ENCODE peak calls at places on chromosome 13, in five cellular contexts. One of them, this sample, is unnamed.

GRCh38 chr13:48496796-48497195 is 36.1 kb downstream of the RCBTB2 start:
- DNase-seq in heart left ventricle: no peak
- DNase-seq in IMR-90: no peak
- DNase-seq in PC-3: no peak
- DNase-seq in endothelial cell of umbilical vein: no peak
- DNase-seq in this sample: no peak

GRCh38 chr13:39401756-39402155 is 201.2 kb downstream of the LHFPL6 start:
- DNase-seq in IMR-90: no peak
- DNase-seq in heart left ventricle: no peak
- DNase-seq in PC-3: no peak
- DNase-seq in endothelial cell of umbilical vein: no peak
- DNase-seq in this sample: no peak

GRCh38 chr13:61695147-61695546 is 279.5 kb upstream of the PCDH20 start:
- DNase-seq in IMR-90: no peak
- DNase-seq in endothelial cell of umbilical vein: no peak
- DNase-seq in PC-3: peak; percentile 46
- DNase-seq in heart left ventricle: no peak
- DNase-seq in this sample: no peak

GRCh38 chr13:113863511-113864302 is at the start of gene GAS6:
- DNase-seq in IMR-90: no peak
- DNase-seq in endothelial cell of umbilical vein: peak; percentile 53
- DNase-seq in PC-3: peak; percentile 39
- DNase-seq in heart left ventricle: peak; percentile 79
- DNase-seq in this sample: peak; percentile 40

GRCh38 chr13:98889419-98890079 is 88.3 kb downstream of the DOCK9 start:
- DNase-seq in IMR-90: no peak
- DNase-seq in heart left ventricle: no peak
- DNase-seq in PC-3: peak; percentile 62
- DNase-seq in endothelial cell of umbilical vein: no peak
- DNase-seq in this sample: no peak

GRCh38 chr13:99657848-99658265 is 156.6 kb downstream of the TM9SF2 start:
- DNase-seq in endothelial cell of umbilical vein: peak; percentile 46
- DNase-seq in heart left ventricle: peak; percentile 27
- DNase-seq in PC-3: no peak
- DNase-seq in IMR-90: no peak
- DNase-seq in this sample: peak; percentile 41

GRCh38 chr13:111006508-111007031 is 91.7 kb upstream of the ANKRD10 start:
- DNase-seq in heart left ventricle: peak; percentile 88
- DNase-seq in PC-3: no peak
- DNase-seq in endothelial cell of umbilical vein: peak; percentile 77
- DNase-seq in IMR-90: peak; percentile 84
- DNase-seq in this sample: no peak

GRCh38 chr13:114043421-114044053 is 69.7 kb upstream of the C13orf46 start:
- DNase-seq in PC-3: no peak
- DNase-seq in IMR-90: peak; percentile 95
- DNase-seq in endothelial cell of umbilical vein: no peak
- DNase-seq in heart left ventricle: peak; percentile 51
- DNase-seq in this sample: no peak

GRCh38 chr13:113158946-113159345 is 498 bp downstream of the PROZ start:
- DNase-seq in IMR-90: no peak
- DNase-seq in endothelial cell of umbilical vein: no peak
- DNase-seq in PC-3: no peak
- DNase-seq in heart left ventricle: no peak
- DNase-seq in this sample: no peak

GRCh38 chr13:107650081-107650701 is 565.1 kb downstream of the LIG4 start:
- DNase-seq in heart left ventricle: peak; percentile 25
- DNase-seq in PC-3: peak; percentile 61
- DNase-seq in IMR-90: peak; percentile 62
- DNase-seq in endothelial cell of umbilical vein: peak; percentile 78
- DNase-seq in this sample: peak; percentile 63

GRCh38 chr13:28574617-28575142 is 79.8 kb upstream of the FLT1 start:
- DNase-seq in PC-3: peak; percentile 95
- DNase-seq in IMR-90: peak; percentile 100
- DNase-seq in endothelial cell of umbilical vein: peak; percentile 98
- DNase-seq in heart left ventricle: peak; percentile 28
- DNase-seq in this sample: no peak

GRCh38 chr13:75738841-75739240 is 102.7 kb downstream of the LMO7 start:
- DNase-seq in PC-3: no peak
- DNase-seq in endothelial cell of umbilical vein: no peak
- DNase-seq in heart left ventricle: no peak
- DNase-seq in IMR-90: no peak
- DNase-seq in this sample: no peak

GRCh38 chr13:71789952-71790351 is 77.1 kb downstream of the DACH1 start:
- DNase-seq in endothelial cell of umbilical vein: peak; percentile 94
- DNase-seq in IMR-90: no peak
- DNase-seq in heart left ventricle: no peak
- DNase-seq in PC-3: no peak
- DNase-seq in this sample: no peak

GRCh38 chr13:90974249-90974954 is 373.1 kb upstream of the MIR17HG start:
- DNase-seq in endothelial cell of umbilical vein: no peak
- DNase-seq in IMR-90: no peak
- DNase-seq in heart left ventricle: no peak
- DNase-seq in PC-3: no peak
- DNase-seq in this sample: no peak

GRCh38 chr13:46804391-46804815 is 7.4 kb upstream of the ESD start:
- DNase-seq in PC-3: peak; percentile 91
- DNase-seq in heart left ventricle: no peak
- DNase-seq in IMR-90: peak; percentile 98
- DNase-seq in endothelial cell of umbilical vein: no peak
- DNase-seq in this sample: no peak

GRCh38 chr13:72504026-72504925 is 223.2 kb downstream of the MZT1 start:
- DNase-seq in PC-3: no peak
- DNase-seq in IMR-90: no peak
- DNase-seq in endothelial cell of umbilical vein: no peak
- DNase-seq in heart left ventricle: no peak
- DNase-seq in this sample: no peak

GRCh38 chr13:87981416-87981815 is 310.2 kb downstream of the SLITRK5 start:
- DNase-seq in heart left ventricle: no peak
- DNase-seq in PC-3: no peak
- DNase-seq in IMR-90: no peak
- DNase-seq in endothelial cell of umbilical vein: no peak
- DNase-seq in this sample: no peak

GRCh38 chr13:110648848-110649421 is 33.6 kb downstream of the NAXD start:
- DNase-seq in PC-3: no peak
- DNase-seq in endothelial cell of umbilical vein: no peak
- DNase-seq in heart left ventricle: no peak
- DNase-seq in IMR-90: no peak
- DNase-seq in this sample: no peak

GRCh38 chr13:52353116-52353718 is 52.8 kb downstream of the THSD1 start:
- DNase-seq in endothelial cell of umbilical vein: no peak
- DNase-seq in IMR-90: peak; percentile 75
- DNase-seq in PC-3: no peak
- DNase-seq in heart left ventricle: no peak
- DNase-seq in this sample: no peak

GRCh38 chr13:47484564-47484963 is 516.5 kb downstream of the SUCLA2 start:
- DNase-seq in heart left ventricle: no peak
- DNase-seq in PC-3: peak; percentile 62
- DNase-seq in IMR-90: peak; percentile 89
- DNase-seq in endothelial cell of umbilical vein: no peak
- DNase-seq in this sample: no peak

DNA sequence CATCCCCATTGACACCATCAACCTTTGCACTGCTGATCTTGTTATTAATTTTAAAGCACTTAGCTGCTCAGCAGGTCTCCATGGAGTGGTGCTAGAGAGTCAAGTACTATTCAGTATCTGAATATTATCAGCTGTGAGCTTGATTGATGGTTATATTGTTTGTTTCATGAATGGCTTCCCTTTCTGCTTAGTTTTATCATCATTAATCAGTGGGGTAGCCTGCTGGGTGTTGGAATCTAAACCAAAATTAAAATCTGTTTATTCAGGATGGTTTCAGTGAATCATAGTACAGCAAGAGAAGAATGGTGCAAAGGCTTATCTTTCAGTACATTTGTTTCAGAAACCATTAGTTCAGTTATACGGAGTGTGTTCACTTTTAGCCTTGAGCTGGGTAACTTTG is 42.5 kb upstream of the SCEL start:
- DNase-seq in endothelial cell of umbilical vein: peak; percentile 96
- DNase-seq in PC-3: peak; percentile 69
- DNase-seq in heart left ventricle: no peak
- DNase-seq in IMR-90: no peak
- DNase-seq in this sample: no peak
- TF ChIP-seq CTCF in endothelial cell of umbilical vein: peak; percentile 60
- TF ChIP-seq CTCF in PC-3: peak; percentile 82
- TF ChIP-seq CTCF in heart left ventricle: peak; percentile 36
- TF ChIP-seq CTCF in IMR-90: peak; percentile 4
- TF ChIP-seq CTCF in this sample: peak; percentile 71

GRCh38 chr13:20140487-20140886 is 20.4 kb downstream of the GJA3 start:
- DNase-seq in heart left ventricle: no peak
- DNase-seq in IMR-90: no peak
- DNase-seq in PC-3: no peak
- DNase-seq in endothelial cell of umbilical vein: no peak
- DNase-seq in this sample: no peak

GRCh38 chr13:20134732-20135131 is 26.1 kb downstream of the GJA3 start:
- DNase-seq in endothelial cell of umbilical vein: no peak
- DNase-seq in heart left ventricle: no peak
- DNase-seq in PC-3: no peak
- DNase-seq in IMR-90: no peak
- DNase-seq in this sample: no peak

GRCh38 chr13:20141238-20142018 is 19.4 kb downstream of the GJA3 start:
- DNase-seq in PC-3: no peak
- DNase-seq in heart left ventricle: peak; percentile 70
- DNase-seq in endothelial cell of umbilical vein: no peak
- DNase-seq in IMR-90: no peak
- DNase-seq in this sample: no peak

GRCh38 chr13:20137875-20138274 is 23.0 kb downstream of the GJA3 start:
- DNase-seq in PC-3: no peak
- DNase-seq in IMR-90: no peak
- DNase-seq in heart left ventricle: no peak
- DNase-seq in endothelial cell of umbilical vein: no peak
- DNase-seq in this sample: no peak

DNA sequence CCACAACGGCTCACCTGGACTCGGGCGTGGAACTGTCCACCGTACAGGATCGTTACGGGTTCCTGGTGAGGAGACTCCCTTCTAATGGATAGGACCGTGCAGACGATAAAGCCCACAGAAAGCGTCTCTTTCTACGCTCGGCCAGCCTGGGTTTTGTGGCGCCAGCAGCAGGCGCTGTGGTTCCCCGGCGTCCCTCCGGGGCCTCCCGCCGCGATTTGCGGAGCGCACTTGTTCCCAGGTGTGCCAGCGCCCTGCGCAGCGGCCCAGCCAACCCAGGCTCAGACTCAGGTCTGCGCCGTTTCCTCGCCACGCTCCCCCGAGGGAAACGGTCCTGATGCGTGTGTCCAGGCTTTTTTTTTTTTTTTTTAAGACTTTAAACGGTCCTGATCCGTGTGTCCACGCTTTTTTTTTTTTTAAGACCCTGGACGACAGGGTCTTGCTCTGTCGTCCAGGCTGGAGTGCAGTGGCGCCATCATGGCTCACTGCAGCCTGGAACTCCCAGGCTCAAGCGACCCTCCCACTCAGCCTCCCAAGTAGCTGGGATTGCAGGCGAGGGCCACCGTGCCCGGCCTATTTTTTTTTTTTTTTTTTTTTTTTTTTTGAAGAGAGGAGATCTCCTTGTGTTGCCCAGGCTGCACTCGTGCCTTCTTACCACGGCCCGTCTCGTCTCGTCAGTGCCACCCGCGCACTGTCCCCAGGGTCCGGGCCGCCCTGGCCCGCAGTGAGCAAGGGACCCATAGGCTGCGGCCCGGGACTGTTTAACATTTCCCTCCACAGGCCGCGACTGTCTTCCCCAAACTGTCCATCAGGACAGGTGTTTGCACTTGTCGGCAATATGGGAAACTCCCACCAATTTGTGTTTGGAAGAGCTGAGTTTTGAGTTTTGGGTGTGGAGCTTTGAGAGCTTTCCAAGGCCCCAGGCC is 23.8 kb downstream of the GJA3 start:
- DNase-seq in PC-3: no peak
- DNase-seq in heart left ventricle: no peak
- DNase-seq in IMR-90: no peak
- DNase-seq in endothelial cell of umbilical vein: no peak
- DNase-seq in this sample: peak; percentile 36
- TF ChIP-seq CTCF in PC-3: peak; percentile 40
- TF ChIP-seq CTCF in heart left ventricle: peak; percentile 19
- TF ChIP-seq CTCF in IMR-90: peak; percentile 23
- TF ChIP-seq CTCF in endothelial cell of umbilical vein: peak; percentile 69
- TF ChIP-seq CTCF in this sample: peak; percentile 60

DNA sequence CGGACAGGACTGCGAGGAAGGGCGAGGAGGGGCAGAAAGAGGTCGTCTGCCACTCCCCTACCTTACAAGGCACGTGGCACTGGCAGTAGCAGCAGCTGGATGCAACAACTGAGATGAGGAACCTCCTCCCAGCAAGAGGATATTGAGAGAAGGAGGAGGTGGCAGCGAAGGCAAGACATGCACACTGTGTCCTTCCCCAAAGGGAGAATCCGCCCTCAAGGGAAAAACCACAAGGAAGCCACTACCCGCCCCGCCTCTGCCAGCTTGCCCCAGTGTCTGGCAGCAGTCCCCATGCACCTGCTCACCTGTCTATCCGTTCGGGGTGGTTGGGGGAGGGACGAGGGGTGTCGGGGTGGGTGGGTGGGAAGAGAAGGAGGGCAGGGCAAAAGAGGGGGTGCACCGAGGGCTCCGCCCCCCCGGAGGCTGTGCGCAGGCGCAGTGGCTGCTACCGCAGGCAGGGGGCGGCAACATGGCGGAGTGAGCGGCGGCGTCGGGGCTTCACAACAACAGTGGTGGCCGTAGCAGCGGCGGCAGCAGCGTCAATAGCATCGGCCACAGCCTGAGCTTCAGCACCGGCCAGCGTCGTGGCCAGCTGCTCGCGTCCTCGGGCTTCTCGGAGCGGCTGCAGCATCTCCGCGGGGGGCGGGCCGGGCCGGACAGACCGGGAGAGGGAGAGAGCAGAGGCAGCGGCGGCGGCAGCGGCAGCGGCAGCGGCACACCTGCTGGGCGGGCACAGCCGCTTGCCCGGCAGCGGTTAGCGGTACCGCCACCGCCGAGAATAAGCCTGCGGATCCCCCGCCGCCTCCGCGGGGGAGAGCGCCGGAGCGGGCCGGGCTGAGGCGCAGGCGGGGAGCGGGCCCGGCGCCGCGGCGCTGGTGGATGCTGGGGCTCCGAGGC is at the start of gene NBEA:
- DNase-seq in IMR-90: peak; percentile 38
- DNase-seq in heart left ventricle: peak; percentile 89
- DNase-seq in endothelial cell of umbilical vein: peak; percentile 80
- DNase-seq in PC-3: peak; percentile 74
- DNase-seq in this sample: peak; percentile 76
- TF ChIP-seq CTCF in IMR-90: no peak
- TF ChIP-seq CTCF in heart left ventricle: peak; percentile 49
- TF ChIP-seq CTCF in endothelial cell of umbilical vein: no peak
- TF ChIP-seq CTCF in PC-3: no peak
- TF ChIP-seq CTCF in this sample: peak; percentile 33

DNA sequence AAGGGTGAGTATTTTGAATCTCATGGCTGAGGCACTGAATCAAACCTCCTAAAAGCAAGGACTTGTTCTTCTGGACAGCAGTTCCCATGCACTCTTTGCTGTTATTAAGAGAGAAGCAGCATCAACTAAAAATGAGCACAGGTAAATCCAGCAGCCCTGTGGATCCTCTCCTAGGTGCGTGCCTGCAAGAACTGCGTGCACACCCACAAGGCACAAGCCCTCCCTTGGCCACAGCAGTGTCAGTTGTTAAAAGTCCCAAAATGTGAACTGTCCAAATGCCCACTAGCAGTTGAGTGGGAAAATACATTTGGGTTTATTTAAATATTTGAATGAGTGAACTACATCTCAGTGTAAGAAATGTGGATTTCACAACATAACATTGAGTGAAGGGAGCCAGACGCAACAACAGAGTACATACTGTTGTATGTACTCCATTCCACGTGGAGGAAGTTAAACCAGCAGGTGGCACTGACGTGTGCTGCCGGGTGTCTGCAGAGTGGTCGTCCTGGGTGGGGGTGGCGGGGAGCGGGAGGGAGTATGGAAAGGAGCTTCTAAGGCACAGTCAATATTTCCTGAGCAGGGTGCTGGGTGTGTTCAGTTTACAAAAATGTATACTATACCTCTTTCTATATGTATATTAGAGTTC is 266.4 kb downstream of the NALCN start:
- DNase-seq in heart left ventricle: no peak
- DNase-seq in PC-3: peak; percentile 37
- DNase-seq in endothelial cell of umbilical vein: peak; percentile 38
- DNase-seq in IMR-90: peak; percentile 66
- DNase-seq in this sample: no peak
- TF ChIP-seq CTCF in heart left ventricle: no peak
- TF ChIP-seq CTCF in PC-3: peak; percentile 68
- TF ChIP-seq CTCF in endothelial cell of umbilical vein: peak; percentile 43
- TF ChIP-seq CTCF in IMR-90: peak; percentile 55
- TF ChIP-seq CTCF in this sample: peak; percentile 50

This sample was measured in neural crest cell.